ENCODE peak calls at places on chromosome 7, in nine cellular contexts. R is DND-41; S is CD4-positive, CD25-positive, alpha-beta regulatory T cell; V is OCI-LY7; J is tibial nerve; N is BJ; C is breast epithelium; K is GM23248; L is sigmoid colon. W is an unnamed sample.

GRCh38 chr7:43108255-43109011 is 4.0 kb upstream of the HECW1 start:
- DNase-seq in V (peak; percentile 75), N (no peak), C (peak; percentile 45), L (no peak), S (no peak), R (peak; percentile 71), J (peak; percentile 79), K (peak; percentile 77), W (peak; percentile 49)

GRCh38 chr7:157986051-157986450 is 601.6 kb downstream of the PTPRN2 start:
- DNase-seq in C (no peak), L (no peak), R (no peak), S (no peak), K (no peak), N (no peak), V (no peak), J (no peak), W (no peak)

GRCh38 chr7:5396999-5397656 is 26.5 kb downstream of the TNRC18 start:
- DNase-seq in L (peak; percentile 94), J (peak; percentile 55), V (peak; percentile 96), C (peak; percentile 90), N (peak; percentile 56), S (peak; percentile 85), R (peak; percentile 99), K (peak; percentile 99), W (peak; percentile 91)

GRCh38 chr7:24574365-24574764 is 1.1 kb downstream of the PALS2 start:
- DNase-seq in C (no peak), S (no peak), K (no peak), R (no peak), N (no peak), L (no peak), J (no peak), V (no peak), W (no peak)

GRCh38 chr7:48832303-48832845 is 92.0 kb upstream of the CDC14C start:
- DNase-seq in K (no peak), J (no peak), C (no peak), S (no peak), L (no peak), R (no peak), V (no peak), N (no peak), W (no peak)

GRCh38 chr7:106346678-106347217 is 62.0 kb upstream of the NAMPT start:
- DNase-seq in J (no peak), C (no peak), S (peak; percentile 50), N (peak; percentile 79), R (peak; percentile 60), K (peak; percentile 97), V (no peak), L (no peak), W (peak; percentile 73)

GRCh38 chr7:4209966-4210365 is 472.1 kb upstream of the FOXK1 start:
- DNase-seq in C (no peak), K (no peak), L (no peak), S (no peak), N (no peak), R (no peak), J (no peak), V (no peak), W (no peak)

GRCh38 chr7:108568801-108569380 is 615 bp downstream of the THAP5 start:
- DNase-seq in S (no peak), C (no peak), J (no peak), L (no peak), V (no peak), K (peak; percentile 6), N (no peak), R (no peak), W (no peak)

GRCh38 chr7:110358028-110358427 is 732.9 kb upstream of the LRRN3 start:
- DNase-seq in V (no peak), J (no peak), C (no peak), L (no peak), K (no peak), R (no peak), S (no peak), N (no peak), W (no peak)

GRCh38 chr7:32958046-32959025 is 1.1 kb downstream of the FKBP9 start:
- DNase-seq in K (peak; percentile 89), J (peak; percentile 55), L (peak; percentile 77), V (no peak), C (no peak), R (no peak), S (no peak), N (no peak), W (no peak)

GRCh38 chr7:95718556-95719410 is 53.6 kb upstream of the DYNC1I1 start:
- DNase-seq in J (no peak), V (no peak), K (peak; percentile 37), L (no peak), N (no peak), S (no peak), C (no peak), R (no peak), W (no peak)

GRCh38 chr7:106865130-106866115 is at the start of gene PIK3CG:
- DNase-seq in L (no peak), K (no peak), R (peak; percentile 40), J (no peak), N (no peak), S (peak; percentile 3), V (peak; percentile 87), C (no peak), W (peak; percentile 51)

GRCh38 chr7:74477188-74477587 is 23.5 kb downstream of the GTF2IRD1 start:
- DNase-seq in J (no peak), V (no peak), L (no peak), S (no peak), R (no peak), C (no peak), K (no peak), N (no peak), W (no peak)

GRCh38 chr7:50393076-50393475 is 57.1 kb downstream of the FIGNL1 start:
- DNase-seq in R (no peak), J (no peak), L (no peak), V (no peak), K (no peak), N (no peak), C (no peak), S (no peak), W (no peak)

GRCh38 chr7:99535667-99536066 is 16.2 kb downstream of the FAM200A start:
- DNase-seq in C (no peak), J (no peak), R (no peak), N (no peak), L (no peak), K (no peak), S (no peak), V (no peak), W (no peak)

GRCh38 chr7:80593869-80594587 is 44.4 kb upstream of the CD36 start:
- DNase-seq in K (peak; percentile 7), R (no peak), L (no peak), N (no peak), S (no peak), J (no peak), V (no peak), C (no peak), W (no peak)

GRCh38 chr7:155463114-155463811 is 5.3 kb downstream of the EN2 start:
- DNase-seq in L (no peak), V (no peak), N (no peak), K (no peak), J (no peak), S (no peak), C (no peak), R (no peak), W (no peak)

GRCh38 chr7:6453737-6454136 is 6.0 kb upstream of the DAGLB start:
- DNase-seq in S (no peak), V (no peak), K (peak; percentile 98), N (peak; percentile 71), C (no peak), R (no peak), L (peak; percentile 26), J (no peak), W (no peak)

GRCh38 chr7:27423290-27423689 is 180.7 kb downstream of the EVX1 start:
- DNase-seq in L (no peak), K (peak; percentile 67), N (no peak), J (no peak), C (peak; percentile 63), R (no peak), V (no peak), S (no peak), W (no peak)

DNA sequence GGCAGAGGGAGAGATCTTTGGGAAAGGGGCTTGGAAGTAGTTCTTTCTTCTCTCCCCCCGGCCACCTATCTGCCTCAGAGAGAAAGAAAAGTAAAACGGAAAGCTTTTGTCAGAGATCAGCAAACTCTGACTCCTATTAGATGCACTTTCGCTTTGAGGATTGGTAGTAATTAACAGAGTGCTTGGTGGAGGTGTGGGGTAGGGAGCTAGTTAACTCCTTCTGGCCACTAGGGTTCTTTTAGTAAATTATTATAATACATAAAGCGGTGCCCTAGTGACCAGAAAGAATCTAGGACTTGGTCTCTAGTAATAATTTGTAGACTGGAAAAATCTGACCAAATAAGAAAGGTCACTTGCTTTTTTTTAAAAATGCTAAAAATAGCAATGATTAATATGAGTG is 54.6 kb downstream of the CPVL start:
- DNase-seq in V (no peak), S (no peak), N (no peak), R (no peak), C (no peak), K (peak; percentile 37), J (no peak), L (no peak), W (peak; percentile 45)
- H3K4me3 ChIP-seq in V (no peak overlapping the region), S (no peak overlapping the region), N (peak overlapping the region; percentile 19), R (no peak overlapping the region), C (peak overlapping the region; percentile 43), K (peak overlapping the region; percentile 56), J (peak overlapping the region; percentile 37), L (peak overlapping the region; percentile 26), W (peak overlapping the region; percentile 50)

DNA sequence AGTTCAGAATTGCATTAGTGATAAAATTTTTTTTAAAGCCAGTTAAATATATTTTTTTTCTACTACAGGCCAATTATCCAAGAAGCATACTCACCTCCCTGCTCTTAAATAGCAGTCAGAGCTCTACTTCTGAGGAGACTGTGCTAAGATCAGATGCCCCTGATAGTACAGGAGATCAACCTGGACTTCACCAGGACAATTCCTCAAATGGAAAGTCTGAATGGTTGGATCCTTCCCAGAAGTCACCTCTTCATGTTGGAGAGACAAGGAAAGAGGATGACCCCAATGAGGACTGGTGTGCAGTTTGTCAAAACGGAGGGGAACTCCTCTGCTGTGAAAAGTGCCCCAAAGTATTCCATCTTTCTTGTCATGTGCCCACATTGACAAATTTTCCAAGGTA is 119.1 kb downstream of the TRIM24 start:
- DNase-seq in C (no peak), J (no peak), N (no peak), S (no peak), K (no peak), R (no peak), L (no peak), V (no peak), W (no peak)
- H3K36me3 ChIP-seq in C (peaks cover 8% of the 10 kb centered on the region), J (no peaks in the 10 kb centered on the region), N (no peaks in the 10 kb centered on the region), S (peaks cover 58% of the 10 kb centered on the region), K (peaks cover 18% of the 10 kb centered on the region), R (peaks cover 84% of the 10 kb centered on the region), L (no peaks in the 10 kb centered on the region), V (peaks cover 84% of the 10 kb centered on the region), W (no peaks in the 10 kb centered on the region)

DNA sequence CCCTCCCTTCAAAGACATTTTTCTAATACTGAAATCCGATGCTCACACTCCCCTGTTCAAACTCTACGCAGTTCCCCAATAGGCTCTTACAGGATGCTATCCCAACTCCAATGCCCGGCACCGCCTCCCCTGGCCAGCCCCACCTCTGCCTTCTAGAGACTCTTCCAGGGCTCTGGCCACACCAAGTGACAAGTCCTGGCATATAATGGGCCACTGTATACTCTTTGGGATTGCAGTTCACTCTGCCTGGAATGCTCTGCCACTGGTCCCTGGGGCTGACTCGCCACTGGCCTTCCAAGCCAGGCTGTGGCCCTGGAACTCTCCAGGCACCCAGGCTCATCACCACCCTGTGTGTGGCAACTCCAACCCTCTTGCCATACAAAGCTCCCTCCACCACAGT is 3.1 kb upstream of the BRI3 start:
- DNase-seq in K (peak; percentile 8), V (no peak), R (no peak), J (no peak), N (no peak), L (no peak), S (no peak), C (no peak), W (no peak)
- H3K4me3 ChIP-seq in K (no peak overlapping the region), V (no peak overlapping the region), R (no peak overlapping the region), J (no peak overlapping the region), N (no peak overlapping the region), L (no peak overlapping the region), S (no peak overlapping the region), C (no peak overlapping the region), W (no peak overlapping the region)

GRCh38 chr7:102415685-102416225 is 17.6 kb upstream of the ORAI2 start:
- DNase-seq in S (no peak), K (no peak), V (peak; percentile 67), J (no peak), R (no peak), L (no peak), C (no peak), N (no peak), W (peak; percentile 70)
- H3K36me3 ChIP-seq in S (peaks cover 18% of the 10 kb centered on the region), K (peaks cover 33% of the 10 kb centered on the region), V (peaks cover 93% of the 10 kb centered on the region), J (peaks cover 3% of the 10 kb centered on the region), R (peaks cover 93% of the 10 kb centered on the region), L (peaks cover 19% of the 10 kb centered on the region), C (no peaks in the 10 kb centered on the region), N (peaks cover 15% of the 10 kb centered on the region), W (peaks cover 10% of the 10 kb centered on the region)

W was measured in GM06990.